ENCODE peak calls at places on chromosomes 13 and 19, in seven cellular contexts. N is mucosa of gallbladder; R is pancreas; T is endodermal cell; P is aorta; Z is non-pigmented ciliary epithelial cell; C is central memory CD4-positive, alpha-beta T cell. X is an unnamed sample.

GRCh38 chr13:46778095-46778494 is 18.9 kb downstream of the ESD start:
- DNase-seq in N (no peak), R (no peak), T (no peak), P (no peak), Z (no peak), C (no peak), X (no peak)

GRCh38 chr19:14428882-14429416 is 4.2 kb upstream of the PKN1 start:
- DNase-seq in N (no peak), R (no peak), T (no peak), P (no peak), Z (no peak), C (no peak), X (no peak)

GRCh38 chr13:72820156-72820897 is 38.4 kb downstream of the PIBF1 start:
- DNase-seq in N (no peak), R (no peak), T (no peak), P (no peak), Z (peak), C (no peak), X (peak)

GRCh38 chr19:40239415-40240226 is 13.1 kb upstream of the CCNP start:
- DNase-seq in N (no peak), R (no peak), T (no peak), P (no peak), Z (no peak), C (no peak), X (no peak)

GRCh38 chr19:46218160-46218559 is 11.4 kb upstream of the IGFL1 start:
- DNase-seq in N (peak), R (no peak), T (peak), P (no peak), Z (no peak), C (no peak), X (no peak)

GRCh38 chr13:93547886-93548285 is 321.3 kb downstream of the GPC6 start:
- DNase-seq in N (no peak), R (no peak), T (no peak), P (no peak), Z (no peak), C (no peak), X (peak)

GRCh38 chr13:32225494-32225931 is 89.7 kb downstream of the ZAR1L start:
- DNase-seq in N (no peak), R (no peak), T (no peak), P (no peak), Z (peak), C (no peak), X (peak)

GRCh38 chr13:47188802-47189201 is 291.9 kb upstream of the HTR2A start:
- DNase-seq in N (no peak), R (no peak), T (no peak), P (no peak), Z (no peak), C (no peak), X (peak)

GRCh38 chr19:9597027-9597426 is 12.7 kb upstream of the ZNF121 start:
- DNase-seq in N (no peak), R (no peak), T (no peak), P (no peak), Z (peak), C (no peak), X (peak)

GRCh38 chr13:46010148-46010547 is 42.4 kb downstream of the ZC3H13 start:
- DNase-seq in N (no peak), R (no peak), T (peak), P (no peak), Z (no peak), C (no peak), X (peak)

GRCh38 chr19:13143135-13143534 is 7.0 kb downstream of the STX10 start:
- DNase-seq in N (no peak), R (no peak), T (no peak), P (no peak), Z (no peak), C (no peak), X (no peak)

GRCh38 chr13:73039201-73040108 is 19.4 kb upstream of the KLF5 start:
- DNase-seq in N (no peak), R (no peak), T (peak), P (no peak), Z (no peak), C (no peak), X (no peak)

GRCh38 chr13:100535401-100536135 is 53.0 kb downstream of the GGACT start:
- DNase-seq in N (no peak), R (no peak), T (no peak), P (no peak), Z (no peak), C (no peak), X (no peak)

GRCh38 chr19:38142176-38143035 is 81.6 kb downstream of the DPF1 start:
- DNase-seq in N (peak), R (peak), T (peak), P (no peak), Z (no peak), C (peak), X (peak)

GRCh38 chr19:38204728-38205127 is 19.3 kb downstream of the DPF1 start:
- DNase-seq in N (no peak), R (no peak), T (no peak), P (no peak), Z (no peak), C (no peak), X (no peak)

GRCh38 chr19:55209430-55210119 is at the start of gene PTPRH:
- DNase-seq in N (peak), R (peak), T (no peak), P (no peak), Z (no peak), C (no peak), X (no peak)